ENCODE peak calls at places on chromosomes 3 and 15, in nine cellular contexts. One of them, this sample, is unnamed.

GRCh38 chr15:27899583-27900295 is 199.4 kb downstream of the OCA2 start:
- DNase-seq in H54: no peak
- DNase-seq in pons: no peak
- DNase-seq in GF-D8: no peak
- DNase-seq in AG04450: no peak
- DNase-seq in stomach: no peak
- DNase-seq in naive thymus-derived CD4-positive, alpha-beta T cell: no peak
- DNase-seq in body of pancreas: no peak
- DNase-seq in anterior cingulate cortex: no peak
- DNase-seq in this sample: no peak

GRCh38 chr3:70558955-70559354 is 246.5 kb upstream of the MDFIC2 start:
- DNase-seq in GF-D8: no peak
- DNase-seq in AG04450: no peak
- DNase-seq in pons: no peak
- DNase-seq in stomach: no peak
- DNase-seq in H54: no peak
- DNase-seq in anterior cingulate cortex: no peak
- DNase-seq in body of pancreas: no peak
- DNase-seq in naive thymus-derived CD4-positive, alpha-beta T cell: no peak
- DNase-seq in this sample: no peak

GRCh38 chr15:44603126-44603525 is 60.3 kb downstream of the SPG11 start:
- DNase-seq in AG04450: no peak
- DNase-seq in body of pancreas: no peak
- DNase-seq in GF-D8: no peak
- DNase-seq in stomach: no peak
- DNase-seq in naive thymus-derived CD4-positive, alpha-beta T cell: no peak
- DNase-seq in anterior cingulate cortex: no peak
- DNase-seq in pons: no peak
- DNase-seq in H54: no peak
- DNase-seq in this sample: no peak

GRCh38 chr3:132569153-132569552 is 27.9 kb upstream of the ACKR4 start:
- DNase-seq in body of pancreas: no peak
- DNase-seq in stomach: no peak
- DNase-seq in H54: no peak
- DNase-seq in naive thymus-derived CD4-positive, alpha-beta T cell: no peak
- DNase-seq in GF-D8: no peak
- DNase-seq in AG04450: no peak
- DNase-seq in anterior cingulate cortex: no peak
- DNase-seq in pons: no peak
- DNase-seq in this sample: no peak

GRCh38 chr3:110198717-110199587 is 861.6 kb upstream of the DPPA4 start:
- DNase-seq in anterior cingulate cortex: no peak
- DNase-seq in pons: peak
- DNase-seq in H54: no peak
- DNase-seq in AG04450: no peak
- DNase-seq in stomach: no peak
- DNase-seq in naive thymus-derived CD4-positive, alpha-beta T cell: no peak
- DNase-seq in body of pancreas: peak
- DNase-seq in GF-D8: no peak
- DNase-seq in this sample: no peak

GRCh38 chr3:56931816-56932215 is 128.6 kb upstream of the SPATA12 start:
- DNase-seq in body of pancreas: no peak
- DNase-seq in AG04450: no peak
- DNase-seq in pons: no peak
- DNase-seq in stomach: no peak
- DNase-seq in H54: no peak
- DNase-seq in anterior cingulate cortex: no peak
- DNase-seq in GF-D8: no peak
- DNase-seq in naive thymus-derived CD4-positive, alpha-beta T cell: no peak
- DNase-seq in this sample: no peak

GRCh38 chr15:49215768-49216739 is 46.0 kb downstream of the GALK2 start:
- DNase-seq in body of pancreas: peak
- DNase-seq in GF-D8: no peak
- DNase-seq in stomach: peak
- DNase-seq in naive thymus-derived CD4-positive, alpha-beta T cell: no peak
- DNase-seq in AG04450: no peak
- DNase-seq in anterior cingulate cortex: no peak
- DNase-seq in pons: no peak
- DNase-seq in H54: no peak
- DNase-seq in this sample: no peak

GRCh38 chr15:32994810-32995424 is 199.6 kb downstream of the FMN1 start:
- DNase-seq in H54: no peak
- DNase-seq in pons: peak
- DNase-seq in GF-D8: no peak
- DNase-seq in naive thymus-derived CD4-positive, alpha-beta T cell: no peak
- DNase-seq in anterior cingulate cortex: no peak
- DNase-seq in body of pancreas: no peak
- DNase-seq in AG04450: no peak
- DNase-seq in stomach: no peak
- DNase-seq in this sample: no peak

GRCh38 chr15:60932051-60932915 is 296.8 kb downstream of the RORA start:
- DNase-seq in naive thymus-derived CD4-positive, alpha-beta T cell: peak
- DNase-seq in GF-D8: no peak
- DNase-seq in body of pancreas: peak
- DNase-seq in pons: peak
- DNase-seq in stomach: peak
- DNase-seq in AG04450: no peak
- DNase-seq in H54: peak
- DNase-seq in anterior cingulate cortex: no peak
- DNase-seq in this sample: no peak

GRCh38 chr3:38579551-38580449 is 69.7 kb downstream of the SCN5A start:
- DNase-seq in naive thymus-derived CD4-positive, alpha-beta T cell: no peak
- DNase-seq in GF-D8: no peak
- DNase-seq in AG04450: no peak
- DNase-seq in H54: no peak
- DNase-seq in stomach: peak
- DNase-seq in body of pancreas: no peak
- DNase-seq in pons: peak
- DNase-seq in anterior cingulate cortex: no peak
- DNase-seq in this sample: no peak

GRCh38 chr3:77053769-77054168 is 13.9 kb downstream of the ROBO2 start:
- DNase-seq in AG04450: no peak
- DNase-seq in body of pancreas: no peak
- DNase-seq in H54: no peak
- DNase-seq in stomach: no peak
- DNase-seq in naive thymus-derived CD4-positive, alpha-beta T cell: no peak
- DNase-seq in anterior cingulate cortex: no peak
- DNase-seq in GF-D8: no peak
- DNase-seq in pons: no peak
- DNase-seq in this sample: no peak

GRCh38 chr3:48885753-48886152 is 12.9 kb downstream of the SLC25A20 start:
- DNase-seq in anterior cingulate cortex: no peak
- DNase-seq in H54: no peak
- DNase-seq in GF-D8: no peak
- DNase-seq in stomach: no peak
- DNase-seq in naive thymus-derived CD4-positive, alpha-beta T cell: no peak
- DNase-seq in AG04450: no peak
- DNase-seq in pons: no peak
- DNase-seq in body of pancreas: no peak
- DNase-seq in this sample: no peak

GRCh38 chr15:77143606-77144005 is 72.7 kb upstream of the TSPAN3 start:
- DNase-seq in H54: no peak
- DNase-seq in GF-D8: no peak
- DNase-seq in stomach: no peak
- DNase-seq in anterior cingulate cortex: no peak
- DNase-seq in naive thymus-derived CD4-positive, alpha-beta T cell: no peak
- DNase-seq in pons: no peak
- DNase-seq in body of pancreas: no peak
- DNase-seq in AG04450: no peak
- DNase-seq in this sample: no peak

GRCh38 chr15:57741089-57741488 is 34.6 kb downstream of the POLR2M start:
- DNase-seq in body of pancreas: no peak
- DNase-seq in naive thymus-derived CD4-positive, alpha-beta T cell: no peak
- DNase-seq in AG04450: no peak
- DNase-seq in pons: no peak
- DNase-seq in H54: no peak
- DNase-seq in stomach: no peak
- DNase-seq in anterior cingulate cortex: no peak
- DNase-seq in GF-D8: no peak
- DNase-seq in this sample: no peak

GRCh38 chr15:78565951-78566774 is 843 bp downstream of the CHRNA5 start:
- DNase-seq in AG04450: no peak
- DNase-seq in body of pancreas: peak
- DNase-seq in stomach: no peak
- DNase-seq in naive thymus-derived CD4-positive, alpha-beta T cell: peak
- DNase-seq in anterior cingulate cortex: no peak
- DNase-seq in pons: no peak
- DNase-seq in H54: peak
- DNase-seq in GF-D8: no peak
- DNase-seq in this sample: no peak

GRCh38 chr3:188294823-188295487 is 141.0 kb downstream of the LPP start:
- DNase-seq in anterior cingulate cortex: no peak
- DNase-seq in naive thymus-derived CD4-positive, alpha-beta T cell: no peak
- DNase-seq in AG04450: peak
- DNase-seq in H54: peak
- DNase-seq in body of pancreas: peak
- DNase-seq in pons: peak
- DNase-seq in GF-D8: no peak
- DNase-seq in stomach: peak
- DNase-seq in this sample: no peak

GRCh38 chr3:194587438-194587931 is 45.7 kb downstream of the TMEM44 start:
- DNase-seq in AG04450: no peak
- DNase-seq in body of pancreas: no peak
- DNase-seq in stomach: no peak
- DNase-seq in anterior cingulate cortex: no peak
- DNase-seq in naive thymus-derived CD4-positive, alpha-beta T cell: no peak
- DNase-seq in pons: peak
- DNase-seq in GF-D8: no peak
- DNase-seq in H54: no peak
- DNase-seq in this sample: no peak

GRCh38 chr3:78788839-78789238 is 979.0 kb downstream of the ROBO1 start:
- DNase-seq in anterior cingulate cortex: no peak
- DNase-seq in AG04450: no peak
- DNase-seq in H54: no peak
- DNase-seq in naive thymus-derived CD4-positive, alpha-beta T cell: no peak
- DNase-seq in pons: no peak
- DNase-seq in GF-D8: no peak
- DNase-seq in body of pancreas: no peak
- DNase-seq in stomach: no peak
- DNase-seq in this sample: no peak

GRCh38 chr3:122100591-122101491 is 45.7 kb downstream of the CD86 start:
- DNase-seq in pons: peak
- DNase-seq in AG04450: no peak
- DNase-seq in naive thymus-derived CD4-positive, alpha-beta T cell: no peak
- DNase-seq in GF-D8: no peak
- DNase-seq in H54: peak
- DNase-seq in anterior cingulate cortex: no peak
- DNase-seq in stomach: no peak
- DNase-seq in body of pancreas: no peak
- DNase-seq in this sample: no peak

GRCh38 chr3:38468811-38469210 is 15.1 kb downstream of the ACVR2B start:
- DNase-seq in anterior cingulate cortex: no peak
- DNase-seq in pons: peak
- DNase-seq in AG04450: no peak
- DNase-seq in naive thymus-derived CD4-positive, alpha-beta T cell: no peak
- DNase-seq in H54: no peak
- DNase-seq in stomach: peak
- DNase-seq in GF-D8: no peak
- DNase-seq in body of pancreas: peak
- DNase-seq in this sample: no peak

GRCh38 chr3:151226825-151227224 is 23.8 kb upstream of the GPR171 start:
- DNase-seq in GF-D8: no peak
- DNase-seq in body of pancreas: no peak
- DNase-seq in AG04450: no peak
- DNase-seq in anterior cingulate cortex: no peak
- DNase-seq in naive thymus-derived CD4-positive, alpha-beta T cell: no peak
- DNase-seq in H54: no peak
- DNase-seq in pons: no peak
- DNase-seq in stomach: no peak
- DNase-seq in this sample: no peak

GRCh38 chr3:88059380-88060160 is 515 bp downstream of the ZNF654 start:
- DNase-seq in naive thymus-derived CD4-positive, alpha-beta T cell: no peak
- DNase-seq in body of pancreas: no peak
- DNase-seq in pons: peak
- DNase-seq in stomach: no peak
- DNase-seq in H54: no peak
- DNase-seq in AG04450: no peak
- DNase-seq in GF-D8: no peak
- DNase-seq in anterior cingulate cortex: no peak
- DNase-seq in this sample: no peak

GRCh38 chr3:182375921-182376320 is 417.4 kb upstream of the ATP11B start:
- DNase-seq in anterior cingulate cortex: no peak
- DNase-seq in H54: no peak
- DNase-seq in stomach: no peak
- DNase-seq in naive thymus-derived CD4-positive, alpha-beta T cell: no peak
- DNase-seq in GF-D8: no peak
- DNase-seq in pons: no peak
- DNase-seq in body of pancreas: no peak
- DNase-seq in AG04450: no peak
- DNase-seq in this sample: no peak

GRCh38 chr3:11053926-11054503 is 61.5 kb downstream of the SLC6A1 start:
- DNase-seq in naive thymus-derived CD4-positive, alpha-beta T cell: no peak
- DNase-seq in pons: no peak
- DNase-seq in H54: no peak
- DNase-seq in anterior cingulate cortex: no peak
- DNase-seq in stomach: no peak
- DNase-seq in GF-D8: no peak
- DNase-seq in body of pancreas: no peak
- DNase-seq in AG04450: no peak
- DNase-seq in this sample: no peak

GRCh38 chr15:101060576-101061551 is 141.7 kb downstream of the LRRK1 start:
- DNase-seq in anterior cingulate cortex: no peak
- DNase-seq in body of pancreas: no peak
- DNase-seq in naive thymus-derived CD4-positive, alpha-beta T cell: no peak
- DNase-seq in pons: no peak
- DNase-seq in H54: no peak
- DNase-seq in GF-D8: no peak
- DNase-seq in stomach: peak
- DNase-seq in AG04450: no peak
- DNase-seq in this sample: no peak

GRCh38 chr15:88649286-88649733 is 10.5 kb downstream of the ISG20 start:
- DNase-seq in pons: peak
- DNase-seq in H54: peak
- DNase-seq in anterior cingulate cortex: no peak
- DNase-seq in GF-D8: no peak
- DNase-seq in naive thymus-derived CD4-positive, alpha-beta T cell: peak
- DNase-seq in body of pancreas: no peak
- DNase-seq in stomach: peak
- DNase-seq in AG04450: peak
- DNase-seq in this sample: no peak

GRCh38 chr3:125319765-125320164 is 55.4 kb downstream of the ZNF148 start:
- DNase-seq in naive thymus-derived CD4-positive, alpha-beta T cell: no peak
- DNase-seq in H54: no peak
- DNase-seq in anterior cingulate cortex: no peak
- DNase-seq in body of pancreas: no peak
- DNase-seq in stomach: no peak
- DNase-seq in GF-D8: no peak
- DNase-seq in pons: no peak
- DNase-seq in AG04450: no peak
- DNase-seq in this sample: no peak

GRCh38 chr15:86040360-86041095 is 39.1 kb upstream of the AGBL1 start:
- DNase-seq in stomach: no peak
- DNase-seq in AG04450: no peak
- DNase-seq in anterior cingulate cortex: peak
- DNase-seq in GF-D8: no peak
- DNase-seq in naive thymus-derived CD4-positive, alpha-beta T cell: no peak
- DNase-seq in pons: peak
- DNase-seq in body of pancreas: no peak
- DNase-seq in H54: no peak
- DNase-seq in this sample: no peak

GRCh38 chr3:192915306-192915705 is 2.4 kb downstream of the MB21D2 start:
- DNase-seq in pons: peak
- DNase-seq in body of pancreas: no peak
- DNase-seq in anterior cingulate cortex: peak
- DNase-seq in H54: no peak
- DNase-seq in GF-D8: no peak
- DNase-seq in stomach: no peak
- DNase-seq in AG04450: no peak
- DNase-seq in naive thymus-derived CD4-positive, alpha-beta T cell: no peak
- DNase-seq in this sample: no peak

GRCh38 chr3:149042766-149043386 is 43.5 kb downstream of the HLTF start:
- DNase-seq in AG04450: no peak
- DNase-seq in GF-D8: no peak
- DNase-seq in stomach: no peak
- DNase-seq in naive thymus-derived CD4-positive, alpha-beta T cell: no peak
- DNase-seq in anterior cingulate cortex: no peak
- DNase-seq in body of pancreas: no peak
- DNase-seq in H54: no peak
- DNase-seq in pons: no peak
- DNase-seq in this sample: no peak

GRCh38 chr3:97647441-97647840 is 117.1 kb upstream of the ARL6 start:
- DNase-seq in anterior cingulate cortex: no peak
- DNase-seq in pons: no peak
- DNase-seq in stomach: no peak
- DNase-seq in body of pancreas: no peak
- DNase-seq in naive thymus-derived CD4-positive, alpha-beta T cell: no peak
- DNase-seq in GF-D8: no peak
- DNase-seq in AG04450: no peak
- DNase-seq in H54: no peak
- DNase-seq in this sample: no peak